ENCODE peak calls at places on chromosomes 3 and 15, in four cellular contexts. Q is left colon, V is SK-N-SH treated with all-trans-retinoic acid at 6 μM for 48 hours, A is sciatic nerve. O is an unnamed sample.

GRCh38 chr3:143751643-143752178 is 96.6 kb downstream of the SLC9A9 start:
- ATAC-seq in Q (no peak), V (no peak), A (peak), O (no peak)

GRCh38 chr3:15636028-15636709 is 34.6 kb downstream of the BTD start:
- ATAC-seq in Q (peak), V (peak), A (peak), O (peak)

GRCh38 chr3:184873136-184873535 is 61.2 kb downstream of the VPS8 start:
- ATAC-seq in Q (no peak), V (no peak), A (no peak), O (no peak)

GRCh38 chr3:66481071-66482001 is 19.5 kb downstream of the LRIG1 start:
- ATAC-seq in Q (peak), V (no peak), A (no peak), O (no peak)

GRCh38 chr3:15287565-15288330 is 44.6 kb downstream of the SH3BP5 start:
- ATAC-seq in Q (no peak), V (no peak), A (peak), O (no peak)

GRCh38 chr3:186510374-186511079 is 33.7 kb downstream of the CRYGS start:
- ATAC-seq in Q (no peak), V (no peak), A (no peak), O (no peak)

GRCh38 chr3:131957511-131957910 is 77.3 kb downstream of the CPNE4 start:
- ATAC-seq in Q (no peak), V (no peak), A (no peak), O (no peak)

GRCh38 chr3:142987707-142988106 is 13.7 kb upstream of the U2SURP start:
- ATAC-seq in Q (no peak), V (peak), A (no peak), O (no peak)

GRCh38 chr15:39498642-39499041 is 82.2 kb upstream of the THBS1 start:
- ATAC-seq in Q (no peak), V (no peak), A (peak), O (no peak)

GRCh38 chr3:103440539-103441113 is 1005.8 kb downstream of the ZPLD1 start:
- ATAC-seq in Q (no peak), V (peak), A (no peak), O (no peak)

GRCh38 chr15:53522878-53523455 is 236.5 kb downstream of the WDR72 start:
- ATAC-seq in Q (no peak), V (no peak), A (no peak), O (no peak)

GRCh38 chr3:46370784-46371183 is at the start of gene CCR5:
- ATAC-seq in Q (no peak), V (no peak), A (no peak), O (no peak)

GRCh38 chr3:98972155-98972554 is 70.7 kb upstream of the DCBLD2 start:
- ATAC-seq in Q (no peak), V (peak), A (no peak), O (no peak)

GRCh38 chr3:37580237-37580636 is 281.4 kb upstream of the CTDSPL start:
- ATAC-seq in Q (no peak), V (no peak), A (peak), O (no peak)

GRCh38 chr15:26376243-26376642 is 396.6 kb downstream of the GABRB3 start:
- ATAC-seq in Q (no peak), V (no peak), A (no peak), O (no peak)

GRCh38 chr3:140166908-140167599 is 232.1 kb downstream of the CLSTN2 start:
- ATAC-seq in Q (no peak), V (no peak), A (peak), O (no peak)

GRCh38 chr15:101152914-101153313 is 98.9 kb downstream of the CHSY1 start:
- ATAC-seq in Q (no peak), V (peak), A (no peak), O (no peak)

GRCh38 chr15:23687143-23687470 is at the start of gene NDN:
- ATAC-seq in Q (peak), V (peak), A (peak), O (peak)

GRCh38 chr3:177333535-177334495 is 136.5 kb upstream of the TBL1XR1 start:
- ATAC-seq in Q (no peak), V (no peak), A (peak), O (no peak)

GRCh38 chr3:110180733-110181132 is 843.4 kb upstream of the DPPA4 start:
- ATAC-seq in Q (no peak), V (no peak), A (peak), O (no peak)

GRCh38 chr3:191330309-191330712 is at the start of gene UTS2B:
- ATAC-seq in Q (peak), V (peak), A (peak), O (no peak)

GRCh38 chr3:64399205-64399800 is 174.0 kb upstream of the PRICKLE2 start:
- ATAC-seq in Q (peak), V (peak), A (peak), O (peak)

GRCh38 chr15:82045179-82045891 is 483 bp downstream of the MEX3B start:
- ATAC-seq in Q (no peak), V (peak), A (peak), O (no peak)

GRCh38 chr3:59482001-59482400 is 432.2 kb upstream of the CFAP20DC start:
- ATAC-seq in Q (no peak), V (no peak), A (no peak), O (no peak)

GRCh38 chr15:65954289-65954741 is 85.0 kb downstream of the RAB11A start:
- ATAC-seq in Q (no peak), V (no peak), A (no peak), O (peak)

GRCh38 chr3:29279830-29280229 is 1.0 kb upstream of the RBMS3 start:
- ATAC-seq in Q (no peak), V (peak), A (peak), O (no peak)

GRCh38 chr15:59096429-59096828 is 8.5 kb upstream of the CCNB2 start:
- ATAC-seq in Q (no peak), V (no peak), A (no peak), O (no peak)

GRCh38 chr15:71532994-71533393 is 277.4 kb upstream of the NR2E3 start:
- ATAC-seq in Q (no peak), V (no peak), A (peak), O (peak)

GRCh38 chr15:80768158-80768557 is 11.0 kb upstream of the CEMIP start:
- ATAC-seq in Q (no peak), V (no peak), A (no peak), O (peak)

GRCh38 chr3:3134750-3135448 is 8.2 kb downstream of the TRNT1 start:
- ATAC-seq in Q (peak), V (no peak), A (no peak), O (no peak)

GRCh38 chr3:175679582-175679981 is 820.4 kb downstream of the NAALADL2 start:
- ATAC-seq in Q (no peak), V (no peak), A (no peak), O (no peak)

GRCh38 chr3:30729512-30729911 is 123.1 kb downstream of the TGFBR2 start:
- ATAC-seq in Q (no peak), V (no peak), A (no peak), O (no peak)

GRCh38 chr15:96896766-96897165 is 566.3 kb downstream of the NR2F2 start:
- ATAC-seq in Q (no peak), V (no peak), A (no peak), O (no peak)

O was measured in esophagus mucosa.